ENCODE peak calls at places on chromosomes 4 and X, in six cellular contexts. One of them, this sample, is unnamed.

GRCh38 chr4:186709509-186709908 is 14.1 kb downstream of the FAT1 start:
- DNase-seq in type B pancreatic cell: no peak
- DNase-seq in HFFc6: no peak
- DNase-seq in AG04450: no peak
- DNase-seq in CD8-positive, alpha-beta T cell: no peak
- DNase-seq in sigmoid colon: peak; percentile 89
- DNase-seq in this sample: no peak

GRCh38 chrX:106976416-106976815 is 23.6 kb downstream of the MORC4 start:
- DNase-seq in type B pancreatic cell: no peak
- DNase-seq in HFFc6: no peak
- DNase-seq in AG04450: no peak
- DNase-seq in CD8-positive, alpha-beta T cell: no peak
- DNase-seq in sigmoid colon: no peak
- DNase-seq in this sample: no peak

GRCh38 chr4:61445374-61446063 is 245.4 kb downstream of the ADGRL3 start:
- DNase-seq in type B pancreatic cell: no peak
- DNase-seq in HFFc6: no peak
- DNase-seq in AG04450: no peak
- DNase-seq in CD8-positive, alpha-beta T cell: no peak
- DNase-seq in sigmoid colon: no peak
- DNase-seq in this sample: no peak

GRCh38 chr4:1866095-1866755 is 5.0 kb upstream of the NSD2 start:
- DNase-seq in type B pancreatic cell: no peak
- DNase-seq in HFFc6: no peak
- DNase-seq in AG04450: no peak
- DNase-seq in CD8-positive, alpha-beta T cell: no peak
- DNase-seq in sigmoid colon: no peak
- DNase-seq in this sample: no peak

GRCh38 chrX:135434258-135435138 is 12.8 kb downstream of the SMIM10L2A start:
- DNase-seq in type B pancreatic cell: no peak
- DNase-seq in HFFc6: no peak
- DNase-seq in AG04450: no peak
- DNase-seq in CD8-positive, alpha-beta T cell: no peak
- DNase-seq in sigmoid colon: no peak
- DNase-seq in this sample: peak; percentile 90

GRCh38 chr4:114156371-114156770 is 176.9 kb upstream of the ARSJ start:
- DNase-seq in type B pancreatic cell: no peak
- DNase-seq in HFFc6: no peak
- DNase-seq in AG04450: peak; percentile 23
- DNase-seq in CD8-positive, alpha-beta T cell: no peak
- DNase-seq in sigmoid colon: no peak
- DNase-seq in this sample: no peak

GRCh38 chr4:168674077-168674747 is 177.4 kb downstream of the PALLD start:
- DNase-seq in type B pancreatic cell: no peak
- DNase-seq in HFFc6: no peak
- DNase-seq in AG04450: no peak
- DNase-seq in CD8-positive, alpha-beta T cell: no peak
- DNase-seq in sigmoid colon: no peak
- DNase-seq in this sample: no peak

GRCh38 chrX:119045884-119046283 is 26.9 kb upstream of the CT47C1 start:
- DNase-seq in type B pancreatic cell: no peak
- DNase-seq in HFFc6: no peak
- DNase-seq in AG04450: no peak
- DNase-seq in CD8-positive, alpha-beta T cell: no peak
- DNase-seq in sigmoid colon: no peak
- DNase-seq in this sample: no peak

GRCh38 chrX:11449613-11450012 is 156.4 kb downstream of the AMELX start:
- DNase-seq in type B pancreatic cell: no peak
- DNase-seq in HFFc6: no peak
- DNase-seq in AG04450: no peak
- DNase-seq in CD8-positive, alpha-beta T cell: no peak
- DNase-seq in sigmoid colon: no peak
- DNase-seq in this sample: no peak

GRCh38 chr4:171281359-171281758 is 531.8 kb upstream of the GALNTL6 start:
- DNase-seq in type B pancreatic cell: no peak
- DNase-seq in HFFc6: no peak
- DNase-seq in AG04450: no peak
- DNase-seq in CD8-positive, alpha-beta T cell: no peak
- DNase-seq in sigmoid colon: no peak
- DNase-seq in this sample: no peak

GRCh38 chr4:164874791-164875190 is 2.2 kb upstream of the APELA start:
- DNase-seq in type B pancreatic cell: no peak
- DNase-seq in HFFc6: no peak
- DNase-seq in AG04450: no peak
- DNase-seq in CD8-positive, alpha-beta T cell: no peak
- DNase-seq in sigmoid colon: no peak
- DNase-seq in this sample: no peak

GRCh38 chr4:91471280-91471679 is 832.5 kb upstream of the GRID2 start:
- DNase-seq in type B pancreatic cell: no peak
- DNase-seq in HFFc6: no peak
- DNase-seq in AG04450: no peak
- DNase-seq in CD8-positive, alpha-beta T cell: no peak
- DNase-seq in sigmoid colon: no peak
- DNase-seq in this sample: no peak

GRCh38 chr4:5045099-5045498 is 6.2 kb upstream of the STK32B start:
- DNase-seq in type B pancreatic cell: no peak
- DNase-seq in HFFc6: no peak
- DNase-seq in AG04450: no peak
- DNase-seq in CD8-positive, alpha-beta T cell: no peak
- DNase-seq in sigmoid colon: no peak
- DNase-seq in this sample: no peak

GRCh38 chr4:56240554-56241190 is 146.6 kb downstream of the AASDH start:
- DNase-seq in type B pancreatic cell: no peak
- DNase-seq in HFFc6: no peak
- DNase-seq in AG04450: no peak
- DNase-seq in CD8-positive, alpha-beta T cell: no peak
- DNase-seq in sigmoid colon: no peak
- DNase-seq in this sample: no peak

GRCh38 chrX:132094169-132094568 is 33.7 kb downstream of the FRMD7 start:
- DNase-seq in type B pancreatic cell: no peak
- DNase-seq in HFFc6: no peak
- DNase-seq in AG04450: no peak
- DNase-seq in CD8-positive, alpha-beta T cell: no peak
- DNase-seq in sigmoid colon: no peak
- DNase-seq in this sample: no peak

GRCh38 chr4:85522836-85523235 is 47.9 kb downstream of the ARHGAP24 start:
- DNase-seq in type B pancreatic cell: no peak
- DNase-seq in HFFc6: no peak
- DNase-seq in AG04450: no peak
- DNase-seq in CD8-positive, alpha-beta T cell: no peak
- DNase-seq in sigmoid colon: no peak
- DNase-seq in this sample: no peak

GRCh38 chr4:53854991-53855885 is 209.2 kb downstream of the CHIC2 start:
- DNase-seq in type B pancreatic cell: no peak
- DNase-seq in HFFc6: peak; percentile 25
- DNase-seq in AG04450: no peak
- DNase-seq in CD8-positive, alpha-beta T cell: no peak
- DNase-seq in sigmoid colon: no peak
- DNase-seq in this sample: no peak

GRCh38 chr4:25970241-25970675 is 56.2 kb downstream of the SMIM20 start:
- DNase-seq in type B pancreatic cell: no peak
- DNase-seq in HFFc6: no peak
- DNase-seq in AG04450: no peak
- DNase-seq in CD8-positive, alpha-beta T cell: no peak
- DNase-seq in sigmoid colon: peak; percentile 69
- DNase-seq in this sample: peak; percentile 53

GRCh38 chrX:17590892-17591740 is 146.2 kb upstream of the SCML1 start:
- DNase-seq in type B pancreatic cell: peak; percentile 72
- DNase-seq in HFFc6: peak; percentile 58
- DNase-seq in AG04450: no peak
- DNase-seq in CD8-positive, alpha-beta T cell: no peak
- DNase-seq in sigmoid colon: peak; percentile 83
- DNase-seq in this sample: no peak

GRCh38 chrX:100994352-100995281 is 25.1 kb downstream of the ARL13A start:
- DNase-seq in type B pancreatic cell: no peak
- DNase-seq in HFFc6: peak; percentile 23
- DNase-seq in AG04450: no peak
- DNase-seq in CD8-positive, alpha-beta T cell: no peak
- DNase-seq in sigmoid colon: no peak
- DNase-seq in this sample: no peak

GRCh38 chr4:16609170-16609758 is 289.2 kb downstream of the LDB2 start:
- DNase-seq in type B pancreatic cell: no peak
- DNase-seq in HFFc6: no peak
- DNase-seq in AG04450: no peak
- DNase-seq in CD8-positive, alpha-beta T cell: no peak
- DNase-seq in sigmoid colon: no peak
- DNase-seq in this sample: no peak

GRCh38 chr4:16608611-16609125 is 289.8 kb downstream of the LDB2 start:
- DNase-seq in type B pancreatic cell: no peak
- DNase-seq in HFFc6: no peak
- DNase-seq in AG04450: no peak
- DNase-seq in CD8-positive, alpha-beta T cell: no peak
- DNase-seq in sigmoid colon: no peak
- DNase-seq in this sample: no peak

GRCh38 chr4:16607693-16608092 is 290.8 kb downstream of the LDB2 start:
- DNase-seq in type B pancreatic cell: no peak
- DNase-seq in HFFc6: no peak
- DNase-seq in AG04450: no peak
- DNase-seq in CD8-positive, alpha-beta T cell: no peak
- DNase-seq in sigmoid colon: no peak
- DNase-seq in this sample: no peak

GRCh38 chr4:16607241-16607640 is 291.2 kb downstream of the LDB2 start:
- DNase-seq in type B pancreatic cell: no peak
- DNase-seq in HFFc6: no peak
- DNase-seq in AG04450: no peak
- DNase-seq in CD8-positive, alpha-beta T cell: no peak
- DNase-seq in sigmoid colon: no peak
- DNase-seq in this sample: no peak

DNA sequence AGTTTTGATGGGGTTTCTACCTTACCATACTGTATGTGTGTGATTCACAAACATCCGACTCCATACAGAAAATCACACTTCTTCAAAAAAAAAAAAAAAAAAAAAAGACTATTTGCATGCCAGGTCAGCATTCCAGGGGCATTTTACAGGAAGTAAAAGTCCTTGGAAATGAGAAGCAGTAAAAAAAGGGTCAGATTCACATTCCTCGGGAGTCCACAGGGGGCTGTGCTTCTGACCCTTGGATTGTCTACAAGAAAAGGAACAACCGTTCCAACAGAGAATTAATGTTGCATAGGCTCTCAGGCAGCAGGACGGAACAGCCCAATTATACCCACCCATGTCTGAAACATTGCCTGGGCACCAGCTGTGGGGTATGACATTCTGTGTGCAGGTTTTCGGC is 290.3 kb downstream of the LDB2 start:
- DNase-seq in type B pancreatic cell: no peak
- DNase-seq in HFFc6: peak; percentile 6
- DNase-seq in AG04450: no peak
- DNase-seq in CD8-positive, alpha-beta T cell: no peak
- DNase-seq in sigmoid colon: no peak
- DNase-seq in this sample: no peak
- TF ChIP-seq CTCF in type B pancreatic cell: no peak
- TF ChIP-seq CTCF in HFFc6: no peak
- TF ChIP-seq CTCF in AG04450: no peak
- TF ChIP-seq CTCF in CD8-positive, alpha-beta T cell: no peak
- TF ChIP-seq CTCF in sigmoid colon: no peak
- TF ChIP-seq CTCF in this sample: no peak

GRCh38 chrX:70979136-70979762 is 48.4 kb upstream of the SLC7A3 start:
- DNase-seq in type B pancreatic cell: no peak
- DNase-seq in HFFc6: peak; percentile 28
- DNase-seq in AG04450: no peak
- DNase-seq in CD8-positive, alpha-beta T cell: no peak
- DNase-seq in sigmoid colon: no peak
- DNase-seq in this sample: no peak
- TF ChIP-seq CTCF in type B pancreatic cell: peak; percentile 56
- TF ChIP-seq CTCF in HFFc6: peak; percentile 49
- TF ChIP-seq CTCF in AG04450: peak; percentile 58
- TF ChIP-seq CTCF in CD8-positive, alpha-beta T cell: no peak
- TF ChIP-seq CTCF in sigmoid colon: no peak
- TF ChIP-seq CTCF in this sample: peak; percentile 74

DNA sequence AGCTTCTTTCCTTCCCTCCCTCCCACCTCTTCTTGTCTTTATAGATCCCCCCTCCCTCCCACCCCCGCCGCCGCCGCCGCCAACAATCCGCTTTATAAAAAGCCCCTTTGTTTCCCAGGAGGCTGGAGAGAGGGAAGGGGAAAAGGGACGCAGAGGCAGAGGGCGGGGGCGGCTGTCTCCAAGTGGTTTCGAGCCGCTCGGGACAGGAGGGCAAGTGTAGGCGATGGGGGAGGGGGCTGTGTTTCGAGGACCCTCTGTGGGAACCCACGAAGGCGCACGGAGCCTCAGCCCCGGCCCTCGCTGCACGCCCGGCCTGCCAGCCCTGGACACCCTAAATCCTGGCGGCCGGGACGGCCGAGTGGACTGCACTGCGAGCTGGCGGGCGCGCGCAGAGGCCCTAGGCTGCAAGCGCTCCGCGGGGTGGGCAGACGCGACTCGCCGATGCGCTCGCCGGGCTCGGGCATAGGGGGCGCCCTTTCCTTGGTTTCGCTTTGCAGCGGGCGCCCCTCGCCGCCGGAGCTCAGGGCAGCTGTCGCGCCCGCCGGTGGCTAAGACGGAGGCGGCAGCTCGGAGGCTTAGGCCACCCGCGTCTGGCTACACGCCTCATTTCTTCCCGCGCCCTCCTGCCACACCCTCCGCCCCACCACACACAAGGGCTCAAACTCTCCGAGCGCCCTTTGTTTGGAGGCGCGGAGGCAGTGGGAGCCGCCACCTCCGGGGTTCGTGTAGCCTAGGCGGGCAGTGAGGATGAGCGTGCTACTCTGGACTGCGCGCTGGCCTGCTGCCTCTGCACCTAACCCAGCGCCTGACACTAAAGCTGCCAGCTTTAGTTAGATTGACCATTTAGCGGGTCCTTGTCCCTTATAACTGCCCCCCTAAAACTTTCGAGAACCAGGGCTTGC is 2.2 kb downstream of the MAMLD1 start:
- DNase-seq in type B pancreatic cell: peak; percentile 84
- DNase-seq in HFFc6: no peak
- DNase-seq in AG04450: no peak
- DNase-seq in CD8-positive, alpha-beta T cell: no peak
- DNase-seq in sigmoid colon: peak; percentile 87
- DNase-seq in this sample: no peak
- TF ChIP-seq CTCF in type B pancreatic cell: peak; percentile 78
- TF ChIP-seq CTCF in HFFc6: peak; percentile 81
- TF ChIP-seq CTCF in AG04450: peak; percentile 54
- TF ChIP-seq CTCF in CD8-positive, alpha-beta T cell: peak; percentile 15
- TF ChIP-seq CTCF in sigmoid colon: peak; percentile 32
- TF ChIP-seq CTCF in this sample: peak; percentile 83

GRCh38 chrX:68179355-68179754 is 253.9 kb downstream of the OPHN1 start:
- DNase-seq in type B pancreatic cell: no peak
- DNase-seq in HFFc6: no peak
- DNase-seq in AG04450: no peak
- DNase-seq in CD8-positive, alpha-beta T cell: no peak
- DNase-seq in sigmoid colon: no peak
- DNase-seq in this sample: no peak

GRCh38 chrX:68186552-68187262 is 246.6 kb downstream of the OPHN1 start:
- DNase-seq in type B pancreatic cell: no peak
- DNase-seq in HFFc6: no peak
- DNase-seq in AG04450: no peak
- DNase-seq in CD8-positive, alpha-beta T cell: no peak
- DNase-seq in sigmoid colon: no peak
- DNase-seq in this sample: no peak

GRCh38 chrX:68185161-68185560 is 248.1 kb downstream of the OPHN1 start:
- DNase-seq in type B pancreatic cell: no peak
- DNase-seq in HFFc6: no peak
- DNase-seq in AG04450: no peak
- DNase-seq in CD8-positive, alpha-beta T cell: no peak
- DNase-seq in sigmoid colon: no peak
- DNase-seq in this sample: no peak

GRCh38 chrX:68180501-68181061 is 252.7 kb downstream of the OPHN1 start:
- DNase-seq in type B pancreatic cell: no peak
- DNase-seq in HFFc6: no peak
- DNase-seq in AG04450: no peak
- DNase-seq in CD8-positive, alpha-beta T cell: no peak
- DNase-seq in sigmoid colon: no peak
- DNase-seq in this sample: no peak

GRCh38 chrX:68183612-68184214 is 249.6 kb downstream of the OPHN1 start:
- DNase-seq in type B pancreatic cell: no peak
- DNase-seq in HFFc6: no peak
- DNase-seq in AG04450: no peak
- DNase-seq in CD8-positive, alpha-beta T cell: no peak
- DNase-seq in sigmoid colon: no peak
- DNase-seq in this sample: no peak
- TF ChIP-seq CTCF in type B pancreatic cell: peak; percentile 72
- TF ChIP-seq CTCF in HFFc6: peak; percentile 75
- TF ChIP-seq CTCF in AG04450: peak; percentile 63
- TF ChIP-seq CTCF in CD8-positive, alpha-beta T cell: no peak
- TF ChIP-seq CTCF in sigmoid colon: no peak
- TF ChIP-seq CTCF in this sample: peak; percentile 79

This sample was measured in chondrocyte.